ENCODE peak calls at places on chromosomes 11 and 22, in seven cellular contexts. T, V, U, N, W, X and H are unnamed samples.
A peak's percentile ranks its signal among the peaks of the same experiment; 100 is the strongest.

GRCh38 chr11:90845126-90845525 is 622.3 kb upstream of the CHORDC1 start:
- DNase-seq in T (no peak), V (no peak), U (no peak), N (no peak), W (no peak), X (no peak), H (no peak)

GRCh38 chr11:77287136-77287535 is 14.3 kb downstream of the GDPD4 start:
- DNase-seq in T (no peak), V (no peak), U (peak; percentile 26), N (no peak), W (no peak), X (no peak), H (no peak)

GRCh38 chr11:20355221-20356219 is 8.0 kb upstream of the HTATIP2 start:
- DNase-seq in T (peak; percentile 42), V (peak; percentile 59), U (peak; percentile 58), N (peak; percentile 56), W (no peak), X (peak; percentile 19), H (no peak)

GRCh38 chr11:111355956-111356659 is 23.0 kb downstream of the POU2AF1 start:
- DNase-seq in T (no peak), V (no peak), U (no peak), N (no peak), W (no peak), X (no peak), H (no peak)

GRCh38 chr11:3051435-3052108 is 5.7 kb downstream of the CARS1 start:
- DNase-seq in T (no peak), V (peak; percentile 38), U (no peak), N (no peak), W (no peak), X (no peak), H (no peak)

GRCh38 chr11:13761712-13762111 is 93.2 kb downstream of the FAR1 start:
- DNase-seq in T (no peak), V (no peak), U (peak; percentile 44), N (no peak), W (no peak), X (no peak), H (no peak)

GRCh38 chr11:75492181-75492820 is 33.4 kb downstream of the GDPD5 start:
- DNase-seq in T (peak; percentile 75), V (peak; percentile 81), U (peak; percentile 20), N (no peak), W (peak; percentile 21), X (no peak), H (no peak)

GRCh38 chr11:11998091-11998781 is 10.2 kb downstream of the DKK3 start:
- DNase-seq in T (no peak), V (no peak), U (peak; percentile 95), N (peak; percentile 94), W (no peak), X (peak; percentile 29), H (no peak)

GRCh38 chr11:96256213-96256580 is 86.8 kb downstream of the MAML2 start:
- DNase-seq in T (no peak), V (no peak), U (no peak), N (no peak), W (no peak), X (no peak), H (no peak)

GRCh38 chr11:10805741-10806140 is 3.0 kb downstream of the EIF4G2 start:
- DNase-seq in T (no peak), V (no peak), U (no peak), N (no peak), W (no peak), X (no peak), H (no peak)

GRCh38 chr11:11086979-11087378 is 229.1 kb upstream of the ZBED5 start:
- DNase-seq in T (no peak), V (no peak), U (no peak), N (no peak), W (no peak), X (no peak), H (no peak)

GRCh38 chr11:125701858-125702621 is 21.4 kb upstream of the ACRV1 start:
- DNase-seq in T (peak; percentile 58), V (peak; percentile 60), U (no peak), N (no peak), W (no peak), X (no peak), H (no peak)

GRCh38 chr11:118267486-118267885 is 3.4 kb upstream of the MPZL2 start:
- DNase-seq in T (no peak), V (no peak), U (no peak), N (no peak), W (no peak), X (no peak), H (no peak)

GRCh38 chr22:24434472-24435322 is 7.3 kb downstream of the ADORA2A start:
- DNase-seq in T (no peak), V (no peak), U (no peak), N (peak; percentile 61), W (no peak), X (no peak), H (no peak)

DNA sequence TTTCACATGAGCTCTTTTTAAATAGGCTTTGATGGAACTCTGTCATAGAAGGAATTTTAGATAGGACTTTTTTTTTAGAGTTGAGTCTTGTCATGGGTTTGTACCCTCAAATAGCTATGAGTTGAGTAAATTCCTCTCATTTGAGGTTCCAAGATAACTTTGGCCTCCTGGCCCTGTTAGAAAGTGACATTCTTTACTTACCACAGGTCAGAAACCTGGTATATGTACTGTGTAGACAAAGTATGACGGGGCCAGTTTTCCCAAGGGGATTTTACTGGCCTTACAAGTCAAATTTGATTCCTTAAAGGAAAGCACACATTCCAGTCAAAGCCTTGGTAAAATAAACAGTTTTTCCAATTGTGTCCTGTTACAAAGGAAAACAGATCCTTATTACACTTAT is 729.3 kb upstream of the LUZP2 start:
- DNase-seq in T (no peak), V (no peak), U (no peak), N (peak; percentile 32), W (no peak), X (no peak), H (no peak)
- H3K18ac ChIP-seq in T (no peak overlapping the region), V (no peak overlapping the region), U (no peak overlapping the region), N (no peak overlapping the region), W (no peak overlapping the region), X (no peak overlapping the region), H (no peak overlapping the region)

GRCh38 chr11:66719111-66719872 is 9.7 kb downstream of the SPTBN2 start:
- DNase-seq in T (no peak), V (no peak), U (no peak), N (no peak), W (no peak), X (no peak), H (no peak)
- H3K18ac ChIP-seq in T (no peak overlapping the region), V (no peak overlapping the region), U (no peak overlapping the region), N (no peak overlapping the region), W (peak overlapping the region; percentile 28), X (no peak overlapping the region), H (peak overlapping the region; percentile 80)

GRCh38 chr22:28801845-28802594 is 1.7 kb upstream of the XBP1 start:
- DNase-seq in T (no peak), V (no peak), U (no peak), N (no peak), W (no peak), X (no peak), H (no peak)

GRCh38 chr22:28799834-28800307 is 498 bp downstream of the XBP1 start:
- DNase-seq in T (peak; percentile 46), V (peak; percentile 70), U (peak; percentile 54), N (peak; percentile 62), W (no peak), X (peak; percentile 68), H (peak; percentile 53)

GRCh38 chr22:28799125-28799833 is 1.1 kb downstream of the XBP1 start:
- DNase-seq in T (no peak), V (peak; percentile 74), U (peak; percentile 96), N (peak; percentile 99), W (no peak), X (peak; percentile 78), H (no peak)

GRCh38 chr22:28800308-28801041 is at the start of gene XBP1:
- DNase-seq in T (peak; percentile 91), V (peak; percentile 96), U (peak; percentile 93), N (peak; percentile 95), W (peak; percentile 66), X (peak; percentile 96), H (peak; percentile 92)

GRCh38 chr22:28802595-28803087 is 2.3 kb upstream of the XBP1 start:
- DNase-seq in T (no peak), V (no peak), U (no peak), N (no peak), W (no peak), X (no peak), H (no peak)
- H3K18ac ChIP-seq in T (no peak overlapping the region), V (no peak overlapping the region), U (no peak overlapping the region), N (no peak overlapping the region), W (no peak overlapping the region), X (no peak overlapping the region), H (no peak overlapping the region)

DNA sequence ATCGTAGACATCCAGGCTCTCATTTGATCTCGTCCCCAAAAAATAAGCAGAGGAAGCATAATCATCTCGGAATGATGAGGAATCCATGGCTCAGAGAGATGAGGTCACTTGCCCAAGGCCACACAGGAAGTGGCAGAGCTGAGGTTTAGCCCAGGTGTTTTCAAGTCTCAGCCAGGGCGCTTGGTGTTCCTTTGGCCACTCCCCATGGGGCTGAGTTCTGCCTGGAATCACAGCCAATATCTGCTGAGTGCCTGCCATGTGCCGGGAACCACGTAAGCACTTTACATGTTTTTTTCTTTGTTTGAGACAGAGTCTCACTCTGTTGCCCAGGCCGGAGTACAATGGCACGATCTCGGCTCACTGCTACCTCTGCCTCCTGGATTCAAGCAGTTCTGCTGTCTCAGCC is 29.5 kb upstream of the MYH9 start:
- DNase-seq in T (no peak), V (peak; percentile 72), U (peak; percentile 73), N (no peak), W (no peak), X (peak; percentile 89), H (no peak)
- H3K18ac ChIP-seq in T (no peak overlapping the region), V (no peak overlapping the region), U (peak overlapping the region; percentile 21), N (peak overlapping the region; percentile 82), W (no peak overlapping the region), X (peak overlapping the region; percentile 25), H (peak overlapping the region; percentile 3)